ENCODE peak calls at places on chromosome 1, in five cellular contexts. R is left colon, A is germinal center, X is aorta, Z is lung microvascular endothelial cell. F is an unnamed sample.

GRCh38 chr1:246338098-246338497 is 169.0 kb downstream of the SMYD3 start:
- DNase-seq in R (no peak), A (no peak), X (no peak), Z (no peak), F (no peak)

GRCh38 chr1:155134322-155134721 is 1.3 kb upstream of the SLC50A1 start:
- DNase-seq in R (no peak), A (no peak), X (no peak), Z (peak; percentile 25), F (no peak)

GRCh38 chr1:234478152-234478480 is 863 bp downstream of the TARBP1 start:
- DNase-seq in R (peak; percentile 84), A (peak; percentile 79), X (no peak), Z (peak; percentile 66), F (peak; percentile 54)

GRCh38 chr1:219215477-219215876 is 41.8 kb downstream of the LYPLAL1 start:
- DNase-seq in R (no peak), A (no peak), X (no peak), Z (no peak), F (no peak)

GRCh38 chr1:67575861-67576260 is 109.1 kb upstream of the GADD45A start:
- DNase-seq in R (no peak), A (no peak), X (no peak), Z (peak; percentile 10), F (peak; percentile 59)

GRCh38 chr1:189697113-189697512 is 780.6 kb downstream of the BRINP3 start:
- DNase-seq in R (no peak), A (no peak), X (no peak), Z (no peak), F (no peak)

GRCh38 chr1:201790261-201790660 is 38.7 kb upstream of the IPO9 start:
- DNase-seq in R (no peak), A (no peak), X (peak; percentile 58), Z (no peak), F (no peak)

GRCh38 chr1:204073837-204074273 is 940 bp downstream of the SOX13 start:
- DNase-seq in R (peak; percentile 43), A (no peak), X (no peak), Z (peak; percentile 41), F (no peak)

GRCh38 chr1:89980605-89981004 is 14.3 kb upstream of the ZNF326 start:
- DNase-seq in R (no peak), A (no peak), X (no peak), Z (no peak), F (no peak)

GRCh38 chr1:19812875-19813650 is 2.0 kb downstream of the RNF186 start:
- DNase-seq in R (peak; percentile 72), A (no peak), X (no peak), Z (no peak), F (no peak)

GRCh38 chr1:218659911-218660677 is 315.0 kb downstream of the TGFB2 start:
- DNase-seq in R (no peak), A (no peak), X (no peak), Z (no peak), F (no peak)

GRCh38 chr1:247482747-247483146 is 24.8 kb upstream of the OR2B11 start:
- DNase-seq in R (no peak), A (no peak), X (no peak), Z (no peak), F (no peak)

GRCh38 chr1:39615086-39615662 is 24.3 kb downstream of the HEYL start:
- DNase-seq in R (no peak), A (no peak), X (no peak), Z (no peak), F (no peak)

GRCh38 chr1:45545553-45546310 is 4.9 kb upstream of the AKR1A1 start:
- DNase-seq in R (no peak), A (no peak), X (no peak), Z (no peak), F (no peak)

GRCh38 chr1:207806531-207807394 is 54.9 kb downstream of the CD46 start:
- DNase-seq in R (no peak), A (no peak), X (no peak), Z (no peak), F (peak; percentile 3)

GRCh38 chr1:116806245-116806644 is 52.0 kb downstream of the CD2 start:
- DNase-seq in R (no peak), A (no peak), X (no peak), Z (no peak), F (no peak)

GRCh38 chr1:110262846-110263631 is 52.9 kb downstream of the KCNC4 start:
- DNase-seq in R (no peak), A (no peak), X (no peak), Z (peak; percentile 26), F (no peak)

GRCh38 chr1:203252678-203253077 is 23.2 kb upstream of the CHIT1 start:
- DNase-seq in R (no peak), A (no peak), X (no peak), Z (no peak), F (no peak)

GRCh38 chr1:37146071-37146470 is 111.8 kb upstream of the GRIK3 start:
- DNase-seq in R (no peak), A (no peak), X (no peak), Z (no peak), F (no peak)

GRCh38 chr1:55311057-55311631 is 96.0 kb upstream of the USP24 start:
- DNase-seq in R (no peak), A (no peak), X (no peak), Z (peak; percentile 16), F (no peak)

GRCh38 chr1:174990382-174990999 is 9.3 kb upstream of the CACYBP start:
- DNase-seq in R (no peak), A (peak; percentile 24), X (no peak), Z (peak; percentile 87), F (peak; percentile 32)

GRCh38 chr1:208171615-208172388 is 72.4 kb downstream of the PLXNA2 start:
- DNase-seq in R (no peak), A (no peak), X (no peak), Z (no peak), F (no peak)

GRCh38 chr1:30410153-30410851 is 313.1 kb downstream of the MATN1 start:
- DNase-seq in R (no peak), A (no peak), X (peak; percentile 16), Z (no peak), F (peak; percentile 2)

GRCh38 chr1:55067022-55067781 is 27.9 kb downstream of the PCSK9 start:
- DNase-seq in R (no peak), A (no peak), X (no peak), Z (no peak), F (peak; percentile 28)